ENCODE peak calls at places on chromosomes 12 and 14, in eight cellular contexts. P, Y, K, W, T, F, S and A are unnamed samples.

GRCh38 chr12:69844416-69844815 is 19.4 kb downstream of the MYRFL start:
- DNase-seq in S (no peak), K (no peak), Y (no peak), P (no peak), W (no peak), T (no peak), F (no peak), A (no peak)

GRCh38 chr14:38404100-38404541 is 148.2 kb upstream of the CLEC14A start:
- DNase-seq in T (no peak), K (no peak), F (no peak), S (peak; percentile 52), W (no peak), P (no peak), Y (no peak), A (no peak)

GRCh38 chr14:55353686-55354467 is 57.8 kb downstream of the ATG14 start:
- DNase-seq in T (peak; percentile 6), F (no peak), Y (no peak), W (no peak), S (no peak), K (no peak), P (no peak), A (no peak)

GRCh38 chr14:27253946-27254345 is 656.1 kb upstream of the NOVA1 start:
- DNase-seq in F (no peak), S (no peak), T (no peak), Y (no peak), P (no peak), K (no peak), W (no peak), A (no peak)

GRCh38 chr14:96304956-96305355 is 48.9 kb downstream of the BDKRB1 start:
- DNase-seq in K (no peak), W (no peak), S (no peak), P (no peak), Y (no peak), T (peak; percentile 75), F (no peak), A (no peak)

GRCh38 chr12:127717293-127717692 is 549.7 kb upstream of the TMEM132C start:
- DNase-seq in T (no peak), W (no peak), P (no peak), S (no peak), Y (no peak), K (no peak), F (no peak), A (no peak)

GRCh38 chr14:77889971-77890442 is 90.1 kb downstream of the ADCK1 start:
- DNase-seq in K (no peak), T (no peak), Y (no peak), P (no peak), W (no peak), F (no peak), S (no peak), A (no peak)

GRCh38 chr12:68977335-68977734 is 44.4 kb upstream of the CPM start:
- DNase-seq in T (no peak), Y (no peak), W (no peak), K (no peak), P (no peak), F (no peak), S (no peak), A (no peak)

GRCh38 chr12:92442782-92443181 is 260.0 kb upstream of the PLEKHG7 start:
- DNase-seq in W (no peak), K (no peak), T (no peak), F (no peak), P (no peak), S (no peak), Y (no peak), A (no peak)

GRCh38 chr12:125674554-125674953 is 609.3 kb downstream of the AACS start:
- DNase-seq in S (no peak), K (no peak), Y (no peak), P (no peak), F (no peak), T (no peak), W (no peak), A (no peak)

GRCh38 chr14:77489051-77489450 is 9.6 kb downstream of the ISM2 start:
- DNase-seq in S (no peak), F (no peak), P (no peak), W (no peak), T (peak; percentile 66), Y (no peak), K (no peak), A (no peak)

GRCh38 chr12:27460471-27460978 is 14.0 kb downstream of the SMCO2 start:
- DNase-seq in T (no peak), Y (no peak), W (no peak), K (no peak), S (no peak), P (no peak), F (no peak), A (peak; percentile 32)

GRCh38 chr14:77638738-77639137 is 22.3 kb upstream of the SPTLC2 start:
- DNase-seq in Y (no peak), F (no peak), S (no peak), T (peak; percentile 13), W (no peak), K (no peak), P (no peak), A (no peak)

GRCh38 chr14:58249611-58250010 is 5.0 kb downstream of the PSMA3 start:
- DNase-seq in F (no peak), T (no peak), W (no peak), K (no peak), S (no peak), Y (no peak), P (no peak), A (no peak)

GRCh38 chr14:92651793-92652382 is 96.5 kb downstream of the LGMN start:
- DNase-seq in F (peak; percentile 34), Y (no peak), W (no peak), K (no peak), P (peak; percentile 44), T (no peak), S (no peak), A (peak; percentile 48)

GRCh38 chr12:69550951-69551350 is 34.3 kb upstream of the CCT2 start:
- DNase-seq in P (no peak), S (no peak), F (no peak), T (no peak), W (no peak), K (no peak), Y (no peak), A (no peak)

GRCh38 chr12:127664901-127665300 is 602.1 kb upstream of the TMEM132C start:
- DNase-seq in S (no peak), W (no peak), P (no peak), T (no peak), K (no peak), Y (no peak), F (no peak), A (no peak)

GRCh38 chr12:1738480-1738879 is 47.6 kb downstream of the ADIPOR2 start:
- DNase-seq in W (no peak), P (no peak), K (no peak), Y (no peak), S (no peak), T (no peak), F (no peak), A (no peak)

GRCh38 chr12:116427200-116427932 is 131.8 kb upstream of the MAP1LC3B2 start:
- DNase-seq in K (no peak), P (no peak), Y (no peak), W (no peak), S (no peak), F (no peak), T (peak; percentile 99), A (no peak)

GRCh38 chr14:25570483-25570882 is 520.5 kb upstream of the STXBP6 start:
- DNase-seq in F (no peak), W (no peak), S (no peak), Y (no peak), P (no peak), T (no peak), K (peak; percentile 56), A (no peak)

GRCh38 chr12:8027856-8028255 is 4.7 kb upstream of the FOXJ2 start:
- DNase-seq in F (no peak), Y (no peak), W (no peak), P (no peak), K (no peak), T (no peak), S (no peak), A (no peak)

GRCh38 chr14:101078105-101078891 is 174.8 kb upstream of the RTL1 start:
- DNase-seq in K (no peak), F (no peak), Y (no peak), T (no peak), P (peak; percentile 8), S (no peak), W (no peak), A (peak; percentile 12)

GRCh38 chr12:115204957-115205754 is 521.2 kb upstream of the TBX3 start:
- DNase-seq in Y (no peak), W (no peak), F (no peak), T (no peak), P (no peak), S (no peak), K (no peak), A (no peak)

GRCh38 chr14:75242546-75243273 is 35.9 kb upstream of the FOS start:
- DNase-seq in T (peak; percentile 32), W (no peak), Y (no peak), S (no peak), F (no peak), P (no peak), K (peak; percentile 45), A (peak; percentile 55)

GRCh38 chr14:50677527-50678063 is 9.5 kb upstream of the SAV1 start:
- DNase-seq in S (no peak), P (no peak), F (no peak), T (no peak), K (no peak), W (no peak), Y (no peak), A (no peak)

GRCh38 chr12:105798249-105798835 is 340.4 kb downstream of the NUAK1 start:
- DNase-seq in K (no peak), T (no peak), Y (no peak), W (no peak), S (no peak), P (no peak), F (no peak), A (no peak)

GRCh38 chr12:101945361-101946232 is 68.2 kb downstream of the DRAM1 start:
- DNase-seq in P (peak; percentile 28), W (no peak), F (no peak), Y (no peak), K (no peak), T (no peak), S (no peak), A (peak; percentile 41)

GRCh38 chr14:61103541-61104339 is 122.7 kb downstream of the SLC38A6 start:
- DNase-seq in F (no peak), K (no peak), Y (no peak), P (no peak), S (peak; percentile 81), T (peak; percentile 80), W (no peak), A (no peak)

GRCh38 chr12:104669057-104669770 is 212.5 kb downstream of the CHST11 start:
- DNase-seq in F (peak; percentile 34), T (peak; percentile 39), P (peak; percentile 80), S (no peak), Y (no peak), K (peak; percentile 78), W (no peak), A (peak; percentile 41)

GRCh38 chr14:22532345-22533056 is 56.5 kb downstream of the DAD1 start:
- DNase-seq in S (no peak), F (no peak), W (no peak), T (no peak), P (no peak), K (no peak), Y (no peak), A (no peak)

GRCh38 chr14:51453869-51454268 is 197.8 kb upstream of the FRMD6 start:
- DNase-seq in F (no peak), T (no peak), Y (no peak), K (no peak), S (no peak), P (no peak), W (no peak), A (no peak)